ENCODE peak calls at places on chromosomes 1 and 21, in seven cellular contexts. A is cardiac fibroblast, G is neural crest cell, H is fibroblast of mammary gland, I is fibroblast of villous mesenchyme, P is AG09309, J is H9. W is an unnamed sample.

GRCh38 chr1:113168946-113169345 is 95.9 kb downstream of the LRIG2 start:
- DNase-seq in A (no peak), G (no peak), H (no peak), I (no peak), P (no peak), J (no peak), W (no peak)

GRCh38 chr1:242522304-242522945 is 2.1 kb downstream of the PLD5 start:
- DNase-seq in A (no peak), G (no peak), H (peak), I (no peak), P (no peak), J (no peak), W (no peak)

GRCh38 chr1:89484097-89485038 is 40.3 kb upstream of the LRRC8B start:
- DNase-seq in A (no peak), G (no peak), H (no peak), I (no peak), P (no peak), J (no peak), W (no peak)

GRCh38 chr1:109266965-109267364 is 16.0 kb downstream of the PSRC1 start:
- DNase-seq in A (peak), G (no peak), H (peak), I (no peak), P (no peak), J (no peak), W (no peak)

GRCh38 chr1:229271448-229272120 is 673 bp downstream of the RAB4A start:
- DNase-seq in A (peak), G (no peak), H (peak), I (peak), P (no peak), J (no peak), W (no peak)

GRCh38 chr1:229028987-229029550 is 241.8 kb upstream of the RAB4A start:
- DNase-seq in A (no peak), G (no peak), H (no peak), I (no peak), P (no peak), J (no peak), W (no peak)

GRCh38 chr1:182206628-182207239 is 145.2 kb upstream of the ZNF648 start:
- DNase-seq in A (peak), G (no peak), H (peak), I (peak), P (no peak), J (no peak), W (no peak)

GRCh38 chr1:213296558-213296957 is 245.5 kb downstream of the RPS6KC1 start:
- DNase-seq in A (peak), G (no peak), H (no peak), I (peak), P (no peak), J (no peak), W (no peak)

GRCh38 chr1:164320780-164321683 is 238.0 kb upstream of the PBX1 start:
- DNase-seq in A (peak), G (peak), H (peak), I (peak), P (no peak), J (peak), W (peak)

GRCh38 chr1:204493882-204494280 is 724 bp downstream of the PIK3C2B start:
- DNase-seq in A (peak), G (no peak), H (peak), I (peak), P (no peak), J (no peak), W (peak)

GRCh38 chr1:23224721-23225648 is 7.7 kb upstream of the HTR1D start:
- DNase-seq in A (peak), G (no peak), H (peak), I (peak), P (peak), J (no peak), W (no peak)

GRCh38 chr1:232635778-232636356 is 5.9 kb upstream of the SIPA1L2 start:
- DNase-seq in A (peak), G (no peak), H (peak), I (peak), P (peak), J (no peak), W (no peak)

GRCh38 chr1:156816561-156817328 is at the start of gene SH2D2A:
- DNase-seq in A (peak), G (no peak), H (peak), I (peak), P (no peak), J (no peak), W (no peak)

GRCh38 chr1:4002061-4002521 is 102.0 kb upstream of the C1orf174 start:
- DNase-seq in A (no peak), G (no peak), H (no peak), I (no peak), P (no peak), J (peak), W (no peak)

GRCh38 chr1:232404981-232405380 is 225.0 kb downstream of the SIPA1L2 start:
- DNase-seq in A (no peak), G (no peak), H (no peak), I (no peak), P (no peak), J (no peak), W (no peak)

GRCh38 chr1:203380395-203381150 is 29.7 kb upstream of the FMOD start:
- DNase-seq in A (no peak), G (no peak), H (no peak), I (no peak), P (no peak), J (no peak), W (no peak)

GRCh38 chr1:108828074-108828961 is 28.6 kb downstream of the AKNAD1 start:
- DNase-seq in A (peak), G (peak), H (peak), I (peak), P (peak), J (peak), W (peak)

GRCh38 chr21:15065381-15066230 is 806 bp upstream of the NRIP1 start:
- DNase-seq in A (peak), G (peak), H (peak), I (peak), P (peak), J (peak), W (peak)

GRCh38 chr1:246753670-246754535 is 29.7 kb downstream of the SCCPDH start:
- DNase-seq in A (peak), G (peak), H (peak), I (peak), P (peak), J (peak), W (peak)

GRCh38 chr1:240219104-240219503 is 127.4 kb downstream of the FMN2 start:
- DNase-seq in A (no peak), G (no peak), H (no peak), I (no peak), P (no peak), J (no peak), W (no peak)

GRCh38 chr1:162889989-162890388 is 29.0 kb upstream of the CCDC190 start:
- DNase-seq in A (peak), G (no peak), H (no peak), I (peak), P (no peak), J (no peak), W (no peak)

GRCh38 chr1:233489436-233489835 is 124.5 kb upstream of the KCNK1 start:
- DNase-seq in A (no peak), G (no peak), H (no peak), I (no peak), P (no peak), J (no peak), W (no peak)

GRCh38 chr1:226939439-226940028 is 560 bp upstream of the COQ8A start:
- DNase-seq in A (no peak), G (no peak), H (no peak), I (no peak), P (no peak), J (no peak), W (no peak)

GRCh38 chr1:208161656-208162375 is 82.4 kb downstream of the PLXNA2 start:
- DNase-seq in A (no peak), G (no peak), H (peak), I (peak), P (no peak), J (no peak), W (no peak)

GRCh38 chr1:67793562-67793961 is 39.7 kb downstream of the GNG12 start:
- DNase-seq in A (peak), G (no peak), H (peak), I (no peak), P (no peak), J (no peak), W (no peak)

GRCh38 chr1:157249739-157250138 is 111.5 kb upstream of the ETV3 start:
- DNase-seq in A (no peak), G (no peak), H (no peak), I (no peak), P (no peak), J (no peak), W (no peak)

GRCh38 chr1:53587252-53587992 is 128.2 kb downstream of the DMRTB1 start:
- DNase-seq in A (no peak), G (no peak), H (no peak), I (no peak), P (no peak), J (peak), W (no peak)

GRCh38 chr1:221643404-221644175 is 98.3 kb downstream of the DUSP10 start:
- DNase-seq in A (no peak), G (no peak), H (no peak), I (no peak), P (no peak), J (no peak), W (no peak)

GRCh38 chr21:31124005-31124404 is 85.7 kb upstream of the KRTAP19-8 start:
- DNase-seq in A (no peak), G (no peak), H (no peak), I (no peak), P (no peak), J (no peak), W (peak)

GRCh38 chr21:20353351-20353750 is 644.9 kb upstream of the NCAM2 start:
- DNase-seq in A (no peak), G (no peak), H (no peak), I (no peak), P (no peak), J (no peak), W (no peak)

GRCh38 chr1:207389728-207390464 is 64.2 kb upstream of the CR2 start:
- DNase-seq in A (no peak), G (no peak), H (peak), I (no peak), P (no peak), J (no peak), W (no peak)

GRCh38 chr1:65668368-65668767 is 124.3 kb upstream of the PDE4B start:
- DNase-seq in A (no peak), G (no peak), H (no peak), I (no peak), P (no peak), J (no peak), W (no peak)

GRCh38 chr1:181588631-181589030 is 105.3 kb downstream of the CACNA1E start:
- DNase-seq in A (no peak), G (no peak), H (no peak), I (no peak), P (no peak), J (no peak), W (no peak)

GRCh38 chr1:154992721-154993571 is 440 bp upstream of the LENEP start:
- DNase-seq in A (peak), G (no peak), H (peak), I (peak), P (no peak), J (peak), W (no peak)
- TF ChIP-seq CTCF in A (no peak), G (peak), H (peak), I (peak), P (peak), J (peak), W (no peak)

GRCh38 chr1:41545996-41546938 is 61.8 kb upstream of the EDN2 start:
- DNase-seq in A (peak), G (no peak), H (peak), I (no peak), P (no peak), J (no peak), W (no peak)
- TF ChIP-seq CTCF in A (no peak), G (no peak), H (no peak), I (no peak), P (no peak), J (no peak), W (no peak)

DNA sequence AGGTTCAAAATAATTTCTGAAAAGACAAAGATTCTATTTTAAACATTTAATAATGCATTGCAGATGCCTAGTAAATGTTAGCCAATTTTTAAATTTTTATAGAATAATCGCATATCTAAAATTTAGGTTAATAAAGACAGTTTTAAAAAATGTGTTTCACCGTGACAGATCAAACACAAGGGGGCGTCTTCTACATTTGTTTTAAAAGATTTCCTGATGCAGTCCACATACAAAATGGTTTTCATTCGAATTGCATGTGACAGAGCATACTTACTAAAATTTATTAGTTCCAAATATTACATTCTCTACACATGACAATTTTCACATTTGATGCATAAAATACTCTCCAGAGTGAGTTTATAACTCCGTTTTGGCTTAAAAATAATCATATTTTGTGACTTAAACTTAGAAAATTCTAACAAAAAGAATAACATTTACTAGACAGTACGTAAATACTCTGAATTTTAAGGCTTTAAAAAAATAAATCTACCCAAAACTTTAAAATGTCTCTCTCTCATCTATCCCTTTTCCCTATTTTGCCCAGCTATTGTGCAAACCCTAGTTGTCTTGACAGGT is 75.5 kb downstream of the ADAMTS1 start:
- DNase-seq in A (peak), G (no peak), H (peak), I (peak), P (no peak), J (no peak), W (peak)
- TF ChIP-seq CTCF in A (peak), G (peak), H (peak), I (peak), P (peak), J (peak), W (peak)

GRCh38 chr1:46132529-46133180 is at the start of gene PIK3R3:
- DNase-seq in A (peak), G (peak), H (peak), I (peak), P (peak), J (peak), W (peak)

GRCh38 chr1:46131727-46132528 is 501 bp downstream of the PIK3R3 start:
- DNase-seq in A (peak), G (peak), H (peak), I (peak), P (no peak), J (no peak), W (peak)

GRCh38 chr1:46128336-46128735 is 4.1 kb downstream of the PIK3R3 start:
- DNase-seq in A (no peak), G (no peak), H (no peak), I (peak), P (no peak), J (no peak), W (no peak)

GRCh38 chr1:46131093-46131492 is 1.3 kb downstream of the PIK3R3 start:
- DNase-seq in A (peak), G (no peak), H (no peak), I (no peak), P (no peak), J (no peak), W (no peak)

GRCh38 chr1:46130144-46130543 is 2.3 kb downstream of the PIK3R3 start:
- DNase-seq in A (no peak), G (no peak), H (no peak), I (no peak), P (no peak), J (no peak), W (no peak)
- TF ChIP-seq CTCF in A (no peak), G (no peak), H (no peak), I (no peak), P (no peak), J (no peak), W (no peak)

GRCh38 chr1:81833722-81834121 is 33.0 kb downstream of the ADGRL2 start:
- DNase-seq in A (peak), G (no peak), H (no peak), I (no peak), P (no peak), J (no peak), W (no peak)

GRCh38 chr1:81834921-81835698 is 34.4 kb downstream of the ADGRL2 start:
- DNase-seq in A (peak), G (no peak), H (peak), I (no peak), P (no peak), J (no peak), W (no peak)

GRCh38 chr1:81836007-81836626 is 35.4 kb downstream of the ADGRL2 start:
- DNase-seq in A (peak), G (no peak), H (peak), I (no peak), P (no peak), J (no peak), W (no peak)

GRCh38 chr1:81834268-81834667 is 33.5 kb downstream of the ADGRL2 start:
- DNase-seq in A (peak), G (no peak), H (no peak), I (no peak), P (no peak), J (no peak), W (no peak)

DNA sequence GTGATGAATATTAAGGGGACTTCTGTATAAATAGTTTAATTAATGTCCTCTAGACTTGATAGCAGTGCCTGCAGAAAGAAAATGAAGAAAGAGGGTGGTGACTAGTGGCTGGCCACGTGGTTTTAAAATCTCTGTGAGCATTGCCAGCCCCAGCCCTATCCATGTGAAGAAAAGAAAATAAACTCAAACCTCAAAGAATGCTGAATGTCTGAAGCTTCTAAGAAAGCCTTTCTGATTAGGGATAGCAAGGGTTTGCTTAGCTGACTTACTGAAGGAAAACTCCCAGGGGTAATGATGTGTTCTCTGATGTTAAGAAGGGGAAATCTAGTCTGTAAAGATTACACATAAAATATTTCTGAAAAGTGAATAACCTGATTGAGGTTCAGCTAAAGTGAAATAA is 31.8 kb downstream of the ADGRL2 start:
- DNase-seq in A (peak), G (no peak), H (peak), I (peak), P (peak), J (no peak), W (no peak)
- TF ChIP-seq CTCF in A (no peak), G (no peak), H (no peak), I (no peak), P (no peak), J (no peak), W (no peak)

DNA sequence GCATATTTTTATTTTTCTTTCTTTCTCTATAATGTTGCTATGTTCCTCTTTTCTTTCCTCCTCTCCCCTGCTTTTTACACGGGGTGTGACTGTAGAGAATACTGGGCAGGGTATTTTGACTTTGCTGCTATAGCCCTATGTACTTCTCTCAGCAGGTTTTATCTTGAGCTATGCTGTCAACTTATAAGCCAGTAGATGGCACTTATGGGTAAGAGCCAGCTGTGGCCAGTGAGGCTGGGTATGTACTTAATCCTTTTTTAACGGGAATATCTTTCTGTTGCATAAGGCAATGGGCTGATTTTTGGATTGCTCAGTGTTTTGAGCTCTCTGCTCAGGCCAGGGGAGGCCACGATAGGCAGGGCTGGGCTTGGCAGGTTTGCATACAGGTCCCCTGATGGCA is 99.0 kb downstream of the KCNK2 start:
- DNase-seq in A (peak), G (no peak), H (no peak), I (peak), P (no peak), J (no peak), W (no peak)
- TF ChIP-seq CTCF in A (no peak), G (no peak), H (no peak), I (peak), P (no peak), J (peak), W (no peak)

GRCh38 chr1:117841117-117841650 is 88.2 kb downstream of the GDAP2 start:
- DNase-seq in A (no peak), G (no peak), H (no peak), I (no peak), P (no peak), J (no peak), W (no peak)

GRCh38 chr1:117843791-117844190 is 85.6 kb downstream of the GDAP2 start:
- DNase-seq in A (no peak), G (no peak), H (peak), I (no peak), P (no peak), J (no peak), W (no peak)

GRCh38 chr1:117838911-117839310 is 90.5 kb downstream of the GDAP2 start:
- DNase-seq in A (peak), G (no peak), H (peak), I (peak), P (peak), J (no peak), W (no peak)

GRCh38 chr1:117846674-117847425 is 82.6 kb downstream of the GDAP2 start:
- DNase-seq in A (no peak), G (no peak), H (no peak), I (no peak), P (no peak), J (no peak), W (no peak)

DNA sequence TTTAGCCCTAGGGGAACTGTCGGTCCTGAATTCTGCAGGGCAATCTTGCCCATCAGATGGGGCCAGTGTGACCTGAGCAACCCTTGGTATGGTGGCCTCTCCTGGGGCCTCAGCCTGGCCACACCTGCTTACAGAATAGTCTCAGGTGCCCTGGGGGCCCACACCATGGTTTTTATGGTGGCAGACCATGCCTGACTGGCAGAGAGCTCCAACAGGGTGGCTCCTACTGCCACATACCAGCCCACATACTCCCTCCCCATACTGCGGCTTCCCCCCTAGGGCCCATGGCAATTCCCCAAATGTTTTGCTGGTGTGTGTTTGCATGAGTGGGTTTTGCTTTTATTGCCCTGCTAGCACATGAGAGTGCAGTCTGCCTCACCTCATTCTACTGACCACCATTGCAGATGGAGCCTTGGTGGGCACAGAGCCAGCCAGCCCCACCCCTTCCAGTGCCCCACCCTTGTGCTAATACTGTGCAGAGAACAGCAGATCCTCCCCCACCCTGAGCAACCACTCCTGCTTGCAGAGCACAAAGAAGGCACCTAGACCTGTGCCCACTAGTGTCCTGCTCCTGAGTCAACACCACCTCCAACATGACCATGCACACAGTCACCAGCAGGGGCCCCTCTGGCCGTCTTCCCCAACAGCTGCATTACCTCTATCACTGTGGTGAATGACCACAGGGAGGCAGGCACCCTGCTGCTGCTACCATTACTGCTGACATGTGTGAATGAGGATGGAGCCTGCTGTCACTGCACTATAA is 86.8 kb downstream of the GDAP2 start:
- DNase-seq in A (no peak), G (no peak), H (peak), I (no peak), P (no peak), J (peak), W (no peak)
- TF ChIP-seq CTCF in A (peak), G (no peak), H (no peak), I (no peak), P (no peak), J (peak), W (no peak)

GRCh38 chr1:179882253-179883039 is at the start of gene TOR1AIP1:
- DNase-seq in A (peak), G (peak), H (peak), I (peak), P (peak), J (peak), W (peak)
- TF ChIP-seq CTCF in A (peak), G (peak), H (peak), I (peak), P (peak), J (peak), W (peak)

W was measured in nephron progenitor cell.